ENCODE peak calls at places on chromosomes 2 and 18, in six cellular contexts. One of them, this sample, is unnamed.
A peak's percentile ranks its signal among the peaks of the same experiment; 100 is the strongest.

GRCh38 chr18:47847635-47848034 is 82.8 kb downstream of the SMAD2 start:
- DNase-seq in tibial nerve: no peak
- DNase-seq in A549: no peak
- DNase-seq in CD8-positive, alpha-beta memory T cell: no peak
- DNase-seq in GM23248: no peak
- DNase-seq in effector memory CD4-positive, alpha-beta T cell: no peak
- DNase-seq in this sample: no peak

GRCh38 chr2:34627003-34627402 is 1027.9 kb upstream of the FAM98A start:
- DNase-seq in GM23248: no peak
- DNase-seq in A549: peak; percentile 7
- DNase-seq in CD8-positive, alpha-beta memory T cell: no peak
- DNase-seq in effector memory CD4-positive, alpha-beta T cell: no peak
- DNase-seq in tibial nerve: no peak
- DNase-seq in this sample: no peak

GRCh38 chr2:120442923-120443571 is 97.1 kb downstream of the INHBB start:
- DNase-seq in A549: peak; percentile 18
- DNase-seq in tibial nerve: no peak
- DNase-seq in effector memory CD4-positive, alpha-beta T cell: no peak
- DNase-seq in GM23248: peak; percentile 6
- DNase-seq in CD8-positive, alpha-beta memory T cell: no peak
- DNase-seq in this sample: no peak

GRCh38 chr18:46333371-46334199 is 229.4 kb downstream of the HAUS1 start:
- DNase-seq in tibial nerve: no peak
- DNase-seq in A549: peak; percentile 31
- DNase-seq in GM23248: peak; percentile 30
- DNase-seq in CD8-positive, alpha-beta memory T cell: peak; percentile 8
- DNase-seq in effector memory CD4-positive, alpha-beta T cell: no peak
- DNase-seq in this sample: peak; percentile 5

GRCh38 chr2:231387904-231388724 is 7.4 kb upstream of the B3GNT7 start:
- DNase-seq in tibial nerve: no peak
- DNase-seq in effector memory CD4-positive, alpha-beta T cell: no peak
- DNase-seq in GM23248: peak; percentile 62
- DNase-seq in A549: no peak
- DNase-seq in CD8-positive, alpha-beta memory T cell: no peak
- DNase-seq in this sample: peak; percentile 49

GRCh38 chr18:34773378-34773777 is 63.3 kb downstream of the DTNA start:
- DNase-seq in effector memory CD4-positive, alpha-beta T cell: no peak
- DNase-seq in CD8-positive, alpha-beta memory T cell: no peak
- DNase-seq in tibial nerve: no peak
- DNase-seq in GM23248: peak; percentile 66
- DNase-seq in A549: no peak
- DNase-seq in this sample: peak; percentile 63

GRCh38 chr2:239181074-239181581 is 219.7 kb downstream of the HDAC4 start:
- DNase-seq in A549: no peak
- DNase-seq in GM23248: no peak
- DNase-seq in tibial nerve: no peak
- DNase-seq in effector memory CD4-positive, alpha-beta T cell: no peak
- DNase-seq in CD8-positive, alpha-beta memory T cell: no peak
- DNase-seq in this sample: no peak

GRCh38 chr2:46540496-46541342 is 61.4 kb downstream of the TMEM247 start:
- DNase-seq in A549: peak; percentile 68
- DNase-seq in CD8-positive, alpha-beta memory T cell: no peak
- DNase-seq in tibial nerve: peak; percentile 54
- DNase-seq in effector memory CD4-positive, alpha-beta T cell: no peak
- DNase-seq in GM23248: peak; percentile 87
- DNase-seq in this sample: peak; percentile 75

GRCh38 chr2:60230037-60230436 is 323.4 kb downstream of the BCL11A start:
- DNase-seq in CD8-positive, alpha-beta memory T cell: no peak
- DNase-seq in effector memory CD4-positive, alpha-beta T cell: no peak
- DNase-seq in GM23248: no peak
- DNase-seq in A549: no peak
- DNase-seq in tibial nerve: no peak
- DNase-seq in this sample: peak; percentile 3

GRCh38 chr18:43563780-43564179 is 286.5 kb upstream of the SYT4 start:
- DNase-seq in effector memory CD4-positive, alpha-beta T cell: no peak
- DNase-seq in A549: peak; percentile 24
- DNase-seq in GM23248: peak; percentile 55
- DNase-seq in CD8-positive, alpha-beta memory T cell: no peak
- DNase-seq in tibial nerve: no peak
- DNase-seq in this sample: peak; percentile 20

GRCh38 chr2:157784169-157784822 is 91.8 kb downstream of the ACVR1 start:
- DNase-seq in A549: peak; percentile 41
- DNase-seq in tibial nerve: no peak
- DNase-seq in effector memory CD4-positive, alpha-beta T cell: peak; percentile 2
- DNase-seq in CD8-positive, alpha-beta memory T cell: no peak
- DNase-seq in GM23248: peak; percentile 78
- DNase-seq in this sample: no peak

DNA sequence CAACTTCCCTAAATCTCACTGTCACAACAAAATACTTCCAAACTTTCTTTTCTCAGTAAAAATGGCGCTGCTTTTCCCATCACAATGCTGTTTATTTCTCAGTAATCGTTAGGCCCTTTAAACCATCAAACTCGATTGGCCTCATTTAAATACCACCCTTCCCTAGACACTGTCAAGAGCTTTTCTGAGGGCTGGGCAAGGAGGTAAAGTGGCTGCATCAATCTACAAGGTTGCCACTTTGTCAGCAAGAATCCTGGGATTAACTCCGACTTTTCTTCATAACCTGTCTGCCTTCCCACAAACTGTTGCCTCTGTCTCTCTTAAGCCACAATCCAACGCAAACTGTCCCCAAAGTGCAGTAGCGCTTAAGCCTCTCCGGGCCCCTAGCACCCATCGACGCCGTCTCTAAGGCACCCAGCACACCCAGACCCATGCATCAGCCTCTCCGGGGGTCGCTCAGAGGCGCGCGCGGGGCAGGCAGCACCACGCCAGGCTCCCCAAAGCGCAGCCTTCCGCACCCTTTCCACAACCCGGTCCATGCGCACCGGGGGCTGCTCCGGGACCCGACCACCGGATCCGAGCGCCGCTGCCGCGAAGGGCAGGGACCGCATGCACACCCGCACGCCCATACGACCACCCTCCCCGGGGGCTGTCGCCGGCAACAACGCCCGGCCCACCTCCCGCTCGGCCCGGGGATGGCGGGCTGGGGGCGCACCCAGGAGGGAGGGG is 683 bp downstream of the MBOAT2 start:
- DNase-seq in CD8-positive, alpha-beta memory T cell: peak; percentile 2
- DNase-seq in tibial nerve: no peak
- DNase-seq in A549: peak; percentile 37
- DNase-seq in effector memory CD4-positive, alpha-beta T cell: no peak
- DNase-seq in GM23248: peak; percentile 48
- DNase-seq in this sample: no peak
- H3K4me3 ChIP-seq in CD8-positive, alpha-beta memory T cell: peak overlapping the region; percentile 29
- H3K4me3 ChIP-seq in tibial nerve: peak overlapping the region; percentile 69
- H3K4me3 ChIP-seq in A549: peak overlapping the region; percentile 94
- H3K4me3 ChIP-seq in effector memory CD4-positive, alpha-beta T cell: peak overlapping the region; percentile 70
- H3K4me3 ChIP-seq in GM23248: peak overlapping the region; percentile 93
- H3K4me3 ChIP-seq in this sample: peak overlapping the region; percentile 63

GRCh38 chr2:215898363-215898762 is 115.0 kb downstream of the MREG start:
- DNase-seq in CD8-positive, alpha-beta memory T cell: no peak
- DNase-seq in A549: no peak
- DNase-seq in tibial nerve: no peak
- DNase-seq in effector memory CD4-positive, alpha-beta T cell: no peak
- DNase-seq in GM23248: peak; percentile 16
- DNase-seq in this sample: no peak
- H3K4me3 ChIP-seq in CD8-positive, alpha-beta memory T cell: no peak overlapping the region
- H3K4me3 ChIP-seq in A549: no peak overlapping the region
- H3K4me3 ChIP-seq in tibial nerve: no peak overlapping the region
- H3K4me3 ChIP-seq in effector memory CD4-positive, alpha-beta T cell: no peak overlapping the region
- H3K4me3 ChIP-seq in GM23248: peak overlapping the region; percentile 3
- H3K4me3 ChIP-seq in this sample: no peak overlapping the region

GRCh38 chr18:3525870-3526420 is 76.0 kb downstream of the TGIF1 start:
- DNase-seq in tibial nerve: no peak
- DNase-seq in effector memory CD4-positive, alpha-beta T cell: peak; percentile 23
- DNase-seq in CD8-positive, alpha-beta memory T cell: peak; percentile 9
- DNase-seq in A549: no peak
- DNase-seq in GM23248: no peak
- DNase-seq in this sample: no peak
- H3K4me3 ChIP-seq in tibial nerve: no peak overlapping the region
- H3K4me3 ChIP-seq in effector memory CD4-positive, alpha-beta T cell: peak overlapping the region; percentile 8
- H3K4me3 ChIP-seq in CD8-positive, alpha-beta memory T cell: peak overlapping the region; percentile 26
- H3K4me3 ChIP-seq in A549: no peak overlapping the region
- H3K4me3 ChIP-seq in GM23248: no peak overlapping the region
- H3K4me3 ChIP-seq in this sample: no peak overlapping the region

GRCh38 chr2:36780231-36780808 is 83.8 kb downstream of the VIT start:
- DNase-seq in tibial nerve: peak; percentile 49
- DNase-seq in effector memory CD4-positive, alpha-beta T cell: no peak
- DNase-seq in GM23248: peak; percentile 69
- DNase-seq in A549: peak; percentile 58
- DNase-seq in CD8-positive, alpha-beta memory T cell: no peak
- DNase-seq in this sample: peak; percentile 66
- H3K4me3 ChIP-seq in tibial nerve: no peak overlapping the region
- H3K4me3 ChIP-seq in effector memory CD4-positive, alpha-beta T cell: no peak overlapping the region
- H3K4me3 ChIP-seq in GM23248: peak overlapping the region; percentile 62
- H3K4me3 ChIP-seq in A549: no peak overlapping the region
- H3K4me3 ChIP-seq in CD8-positive, alpha-beta memory T cell: no peak overlapping the region
- H3K4me3 ChIP-seq in this sample: peak overlapping the region; percentile 41

DNA sequence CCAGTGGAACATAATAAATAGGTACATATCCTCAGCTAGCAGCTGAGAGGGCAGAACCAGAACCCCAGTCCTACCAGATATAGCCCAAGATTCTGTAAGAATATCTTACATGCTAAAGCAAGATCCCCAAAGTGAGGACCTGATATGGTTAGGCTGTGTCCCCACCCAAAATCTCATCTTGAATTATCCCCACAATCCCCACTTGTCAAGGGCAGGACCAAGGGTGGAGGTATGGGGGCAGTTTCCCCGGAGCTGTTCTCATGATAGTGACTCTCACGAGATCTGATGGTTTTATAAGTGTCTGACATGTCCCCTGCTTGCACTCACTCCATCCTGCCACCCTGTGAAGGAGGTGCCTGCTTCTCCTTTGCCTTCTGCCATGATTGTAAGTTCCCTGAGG is 19.9 kb downstream of the TTC32 start:
- DNase-seq in CD8-positive, alpha-beta memory T cell: no peak
- DNase-seq in GM23248: no peak
- DNase-seq in tibial nerve: no peak
- DNase-seq in A549: no peak
- DNase-seq in effector memory CD4-positive, alpha-beta T cell: no peak
- DNase-seq in this sample: no peak
- H3K4me3 ChIP-seq in CD8-positive, alpha-beta memory T cell: no peak overlapping the region
- H3K4me3 ChIP-seq in GM23248: no peak overlapping the region
- H3K4me3 ChIP-seq in tibial nerve: no peak overlapping the region
- H3K4me3 ChIP-seq in A549: no peak overlapping the region
- H3K4me3 ChIP-seq in effector memory CD4-positive, alpha-beta T cell: no peak overlapping the region
- H3K4me3 ChIP-seq in this sample: no peak overlapping the region